ENCODE peak calls at places on chromosomes 16 and 17, in nine cellular contexts. R, T, E, Y, L, K, G, I and O are unnamed samples.

GRCh38 chr17:16900288-16900882 is 71.5 kb downstream of the TNFRSF13B start:
- DNase-seq in R (no peak), T (no peak), E (no peak), Y (no peak), L (no peak), K (no peak), G (no peak), I (no peak), O (no peak)

GRCh38 chr16:48525201-48526057 is 84.6 kb downstream of the N4BP1 start:
- DNase-seq in R (no peak), T (no peak), E (no peak), Y (no peak), L (no peak), K (no peak), G (no peak), I (no peak), O (no peak)

GRCh38 chr17:58783380-58783779 is 27.7 kb downstream of the PPM1E start:
- DNase-seq in R (no peak), T (no peak), E (no peak), Y (no peak), L (peak; percentile 3), K (no peak), G (no peak), I (no peak), O (peak; percentile 61)

GRCh38 chr17:57562231-57562630 is 182.9 kb downstream of the CCDC182 start:
- DNase-seq in R (no peak), T (no peak), E (no peak), Y (no peak), L (no peak), K (no peak), G (no peak), I (no peak), O (no peak)

GRCh38 chr17:4205917-4206316 is 57.9 kb downstream of the ANKFY1 start:
- DNase-seq in R (no peak), T (no peak), E (no peak), Y (no peak), L (no peak), K (no peak), G (no peak), I (no peak), O (no peak)

GRCh38 chr17:6684460-6684783 is 28.7 kb downstream of the SLC13A5 start:
- DNase-seq in R (no peak), T (no peak), E (no peak), Y (no peak), L (no peak), K (no peak), G (no peak), I (no peak), O (no peak)

GRCh38 chr16:74768239-74768638 is 6.4 kb downstream of the FA2H start:
- DNase-seq in R (no peak), T (no peak), E (no peak), Y (no peak), L (no peak), K (no peak), G (no peak), I (no peak), O (no peak)

GRCh38 chr16:56311208-56312027 is 113.9 kb downstream of the AMFR start:
- DNase-seq in R (no peak), T (no peak), E (no peak), Y (no peak), L (peak; percentile 11), K (no peak), G (no peak), I (no peak), O (no peak)

GRCh38 chr16:81480856-81481821 is 36.5 kb downstream of the CMIP start:
- DNase-seq in R (no peak), T (no peak), E (no peak), Y (peak; percentile 79), L (no peak), K (no peak), G (peak; percentile 93), I (no peak), O (no peak)

GRCh38 chr16:30778549-30779244 is 8.3 kb downstream of the ZNF629 start:
- DNase-seq in R (no peak), T (no peak), E (no peak), Y (no peak), L (no peak), K (no peak), G (no peak), I (no peak), O (no peak)

GRCh38 chr17:3762922-3763776 is 37.8 kb downstream of the ITGAE start:
- DNase-seq in R (no peak), T (no peak), E (no peak), Y (no peak), L (no peak), K (no peak), G (peak; percentile 83), I (no peak), O (no peak)

GRCh38 chr17:71790791-71791190 is 330.0 kb upstream of the SOX9 start:
- DNase-seq in R (no peak), T (no peak), E (no peak), Y (peak; percentile 19), L (no peak), K (no peak), G (no peak), I (peak; percentile 13), O (no peak)

GRCh38 chr17:49872776-49873377 is 25.0 kb upstream of the TAC4 start:
- DNase-seq in R (no peak), T (no peak), E (no peak), Y (no peak), L (no peak), K (no peak), G (no peak), I (no peak), O (no peak)

GRCh38 chr17:36817483-36818048 is 119.7 kb upstream of the LHX1 start:
- DNase-seq in R (no peak), T (no peak), E (no peak), Y (no peak), L (no peak), K (no peak), G (peak; percentile 24), I (no peak), O (no peak)

GRCh38 chr17:44353656-44354331 is 8.7 kb downstream of the GRN start:
- DNase-seq in R (no peak), T (no peak), E (no peak), Y (no peak), L (no peak), K (no peak), G (peak; percentile 68), I (no peak), O (no peak)

GRCh38 chr17:36932383-36933173 is 4.7 kb upstream of the LHX1 start:
- DNase-seq in R (no peak), T (no peak), E (no peak), Y (no peak), L (no peak), K (no peak), G (peak; percentile 45), I (no peak), O (no peak)

GRCh38 chr16:35744716-35745115 is 2285.3 kb downstream of the TP53TG3F start:
- DNase-seq in R (no peak), T (no peak), E (no peak), Y (no peak), L (no peak), K (no peak), G (no peak), I (no peak), O (no peak)

GRCh38 chr17:19336938-19337711 is 25.4 kb downstream of the B9D1 start:
- DNase-seq in R (peak; percentile 61), T (no peak), E (no peak), Y (no peak), L (peak; percentile 20), K (no peak), G (no peak), I (no peak), O (no peak)

GRCh38 chr16:899678-900060 is 71.1 kb downstream of the LMF1 start:
- DNase-seq in R (no peak), T (no peak), E (no peak), Y (no peak), L (no peak), K (no peak), G (no peak), I (no peak), O (no peak)

GRCh38 chr16:82047787-82048186 is 12.7 kb downstream of the HSD17B2 start:
- DNase-seq in R (no peak), T (no peak), E (no peak), Y (no peak), L (no peak), K (no peak), G (no peak), I (no peak), O (no peak)

GRCh38 chr16:19437280-19437679 is 19.6 kb downstream of the TMC5 start:
- DNase-seq in R (no peak), T (no peak), E (no peak), Y (no peak), L (no peak), K (no peak), G (no peak), I (no peak), O (no peak)

GRCh38 chr17:2337811-2338657 is 733 bp downstream of the SGSM2 start:
- DNase-seq in R (peak; percentile 54), T (peak; percentile 30), E (peak; percentile 20), Y (peak; percentile 68), L (peak; percentile 69), K (no peak), G (peak; percentile 79), I (peak; percentile 91), O (peak; percentile 61)